ENCODE peak calls at places on chromosome 20, in five cellular contexts. U is CD4-positive, alpha-beta T cell; M is neural crest cell; H is NCI-H1105 treated with DMSO at 0.1 percent for 48 hours; V is astrocyte. E is an unnamed sample.
A peak's percentile ranks its signal among the peaks of the same experiment; 100 is the strongest.

GRCh38 chr20:4064118-4064962 is 49.0 kb upstream of the RNF24 start:
- DNase-seq in U (no peak), H (peak; percentile 66), M (no peak), V (peak; percentile 86), E (peak; percentile 68)

GRCh38 chr20:5848711-5849505 is 98.7 kb downstream of the SHLD1 start:
- DNase-seq in M (no peak), U (no peak), V (peak; percentile 53), H (no peak), E (no peak)

GRCh38 chr20:11935212-11935611 is 17.5 kb downstream of the BTBD3 start:
- DNase-seq in H (no peak), U (no peak), V (no peak), M (no peak), E (no peak)

GRCh38 chr20:31474097-31474436 is 860 bp downstream of the DEFB124 start:
- DNase-seq in U (no peak), V (no peak), H (no peak), M (no peak), E (no peak)

GRCh38 chr20:31990958-31991705 is 19.1 kb upstream of the CCM2L start:
- DNase-seq in M (no peak), H (peak; percentile 60), U (no peak), V (no peak), E (peak; percentile 47)

GRCh38 chr20:50980071-50980681 is 21.6 kb downstream of the MOCS3 start:
- DNase-seq in M (no peak), U (no peak), V (peak; percentile 100), H (no peak), E (no peak)

GRCh38 chr20:54221383-54221782 is 13.5 kb downstream of the PFDN4 start:
- DNase-seq in M (no peak), H (no peak), V (no peak), U (no peak), E (no peak)

GRCh38 chr20:32582659-32583580 is 2.2 kb downstream of the NOL4L start:
- DNase-seq in M (peak; percentile 65), U (peak; percentile 16), H (no peak), V (no peak), E (peak; percentile 84)

GRCh38 chr20:21534453-21534852 is 20.6 kb upstream of the NKX2-2 start:
- DNase-seq in M (no peak), U (no peak), V (no peak), H (peak; percentile 89), E (no peak)

GRCh38 chr20:6705920-6706500 is 61.5 kb upstream of the BMP2 start:
- DNase-seq in U (no peak), M (no peak), H (no peak), V (no peak), E (no peak)

GRCh38 chr20:62136283-62137091 is 6.7 kb downstream of the PSMA7 start:
- DNase-seq in U (peak; percentile 63), M (peak; percentile 45), H (peak; percentile 38), V (peak; percentile 31), E (peak; percentile 78)

GRCh38 chr20:58141971-58142842 is 86.2 kb downstream of the ANKRD60 start:
- DNase-seq in H (no peak), V (no peak), U (no peak), M (no peak), E (no peak)

GRCh38 chr20:32891926-32892660 is 33.4 kb downstream of the EFCAB8 start:
- DNase-seq in V (no peak), H (no peak), M (no peak), U (no peak), E (no peak)

GRCh38 chr20:10924628-10925266 is 250.9 kb upstream of the JAG1 start:
- DNase-seq in H (peak; percentile 84), M (no peak), V (peak; percentile 86), U (no peak), E (no peak)

GRCh38 chr20:24194133-24194532 is 205.6 kb upstream of the GGTLC1 start:
- DNase-seq in U (no peak), H (no peak), V (no peak), M (no peak), E (no peak)

GRCh38 chr20:49149281-49150045 is 38.7 kb downstream of the STAU1 start:
- DNase-seq in M (no peak), U (no peak), H (no peak), V (no peak), E (no peak)

GRCh38 chr20:46028772-46029371 is at the start of gene SLC12A5:
- DNase-seq in U (no peak), H (no peak), V (no peak), M (no peak), E (no peak)

GRCh38 chr20:24646331-24646730 is 176.9 kb downstream of the SYNDIG1 start:
- DNase-seq in H (no peak), M (no peak), V (no peak), U (no peak), E (no peak)

GRCh38 chr20:59207742-59208357 is 44.2 kb downstream of the ZNF831 start:
- DNase-seq in H (peak; percentile 54), U (peak; percentile 76), M (peak; percentile 28), V (no peak), E (peak; percentile 50)

GRCh38 chr20:25584905-25585704 is at the start of gene NINL:
- DNase-seq in H (peak; percentile 63), M (peak; percentile 70), V (peak; percentile 33), U (peak; percentile 36), E (peak; percentile 97)

GRCh38 chr20:41617059-41617921 is 887 bp downstream of the CHD6 start:
- DNase-seq in V (peak; percentile 10), H (peak; percentile 50), M (no peak), U (peak; percentile 42), E (peak; percentile 75)

GRCh38 chr20:53923745-53924369 is 146.5 kb downstream of the BCAS1 start:
- DNase-seq in H (no peak), V (no peak), U (no peak), M (no peak), E (no peak)

GRCh38 chr20:63238491-63239126 is 2.9 kb downstream of the BIRC7 start:
- DNase-seq in H (no peak), M (no peak), V (no peak), U (no peak), E (peak; percentile 57)

E was measured in SK-N-SH.